ENCODE peak calls at places on chromosomes 1 and 21, in six cellular contexts. One of them, this sample, is unnamed. For H3K36me3 and H3K9me3, the result is how much of the 10 kb centered on the place peaks cover.

GRCh38 chr21:36688324-36688723 is 10.6 kb upstream of the SIM2 start:
- DNase-seq in SJSA1: no peak
- DNase-seq in astrocyte: no peak
- DNase-seq in tibial nerve: no peak
- DNase-seq in adrenal gland: no peak
- DNase-seq in H1: no peak
- DNase-seq in this sample: no peak

GRCh38 chr1:184745929-184746583 is 8.6 kb downstream of the EDEM3 start:
- DNase-seq in SJSA1: no peak
- DNase-seq in astrocyte: no peak
- DNase-seq in tibial nerve: no peak
- DNase-seq in adrenal gland: no peak
- DNase-seq in H1: no peak
- DNase-seq in this sample: no peak

GRCh38 chr1:53016705-53017104 is 45.3 kb upstream of the PODN start:
- DNase-seq in SJSA1: no peak
- DNase-seq in astrocyte: no peak
- DNase-seq in tibial nerve: no peak
- DNase-seq in adrenal gland: no peak
- DNase-seq in H1: no peak
- DNase-seq in this sample: no peak

GRCh38 chr1:53401815-53402745 is 57.1 kb upstream of the DMRTB1 start:
- DNase-seq in SJSA1: no peak
- DNase-seq in astrocyte: no peak
- DNase-seq in tibial nerve: no peak
- DNase-seq in adrenal gland: no peak
- DNase-seq in H1: no peak
- DNase-seq in this sample: no peak

GRCh38 chr1:12810691-12811408 is 19.7 kb downstream of the PRAMEF1 start:
- DNase-seq in SJSA1: no peak
- DNase-seq in astrocyte: peak
- DNase-seq in tibial nerve: no peak
- DNase-seq in adrenal gland: no peak
- DNase-seq in H1: no peak
- DNase-seq in this sample: peak

GRCh38 chr1:115056395-115056798 is 26.8 kb downstream of the TSHB start:
- DNase-seq in SJSA1: peak
- DNase-seq in astrocyte: peak
- DNase-seq in tibial nerve: no peak
- DNase-seq in adrenal gland: no peak
- DNase-seq in H1: no peak
- DNase-seq in this sample: no peak

GRCh38 chr1:179305450-179305849 is 11.9 kb downstream of the SOAT1 start:
- DNase-seq in SJSA1: no peak
- DNase-seq in astrocyte: no peak
- DNase-seq in tibial nerve: no peak
- DNase-seq in adrenal gland: no peak
- DNase-seq in H1: no peak
- DNase-seq in this sample: no peak

GRCh38 chr1:94801919-94802546 is 18.1 kb upstream of the SLC44A3 start:
- DNase-seq in SJSA1: peak
- DNase-seq in astrocyte: peak
- DNase-seq in tibial nerve: no peak
- DNase-seq in adrenal gland: peak
- DNase-seq in H1: no peak
- DNase-seq in this sample: no peak

GRCh38 chr1:182842265-182842664 is 3.1 kb downstream of the DHX9 start:
- DNase-seq in SJSA1: no peak
- DNase-seq in astrocyte: no peak
- DNase-seq in tibial nerve: no peak
- DNase-seq in adrenal gland: no peak
- DNase-seq in H1: no peak
- DNase-seq in this sample: no peak

DNA sequence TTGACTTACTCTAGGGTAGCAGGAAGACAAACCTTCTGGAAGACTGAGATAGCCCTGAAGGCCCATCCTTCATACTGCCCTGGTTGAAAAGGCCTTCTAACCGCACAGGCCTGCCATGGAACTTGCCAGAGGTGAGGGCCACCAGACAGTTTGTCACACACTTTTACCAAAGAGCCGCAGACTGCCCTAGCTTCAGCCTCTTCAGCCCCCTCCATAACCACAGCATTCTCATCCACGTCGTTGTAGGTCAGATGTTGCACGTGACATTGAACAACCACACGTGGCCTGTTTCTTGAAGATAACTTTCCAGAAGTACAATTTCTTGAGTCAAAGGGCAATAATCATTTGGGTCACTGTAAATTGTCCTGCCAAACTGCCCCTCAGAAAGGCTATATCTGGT is 18.9 kb downstream of the ZNF362 start:
- DNase-seq in SJSA1: no peak
- DNase-seq in astrocyte: no peak
- DNase-seq in tibial nerve: no peak
- DNase-seq in adrenal gland: no peak
- DNase-seq in H1: no peak
- DNase-seq in this sample: no peak
- H3K36me3 ChIP-seq in SJSA1: half or more
- H3K36me3 ChIP-seq in astrocyte: under half
- H3K36me3 ChIP-seq in tibial nerve: half or more
- H3K36me3 ChIP-seq in adrenal gland: under half
- H3K36me3 ChIP-seq in H1: under half
- H3K36me3 ChIP-seq in this sample: under half

GRCh38 chr1:89213347-89213746 is 14.6 kb upstream of the GBP4 start:
- DNase-seq in SJSA1: no peak
- DNase-seq in astrocyte: no peak
- DNase-seq in tibial nerve: no peak
- DNase-seq in adrenal gland: no peak
- DNase-seq in H1: no peak
- DNase-seq in this sample: no peak
- H3K9me3 ChIP-seq in SJSA1: under half
- H3K9me3 ChIP-seq in astrocyte: under half
- H3K9me3 ChIP-seq in tibial nerve: under half
- H3K9me3 ChIP-seq in adrenal gland: under half
- H3K9me3 ChIP-seq in H1: under half
- H3K9me3 ChIP-seq in this sample: under half

GRCh38 chr1:200896571-200897187 is 2.0 kb downstream of the INAVA start:
- DNase-seq in SJSA1: peak
- DNase-seq in astrocyte: peak
- DNase-seq in tibial nerve: no peak
- DNase-seq in adrenal gland: no peak
- DNase-seq in H1: no peak
- DNase-seq in this sample: no peak

GRCh38 chr1:200897188-200897710 is 2.5 kb downstream of the INAVA start:
- DNase-seq in SJSA1: no peak
- DNase-seq in astrocyte: no peak
- DNase-seq in tibial nerve: no peak
- DNase-seq in adrenal gland: no peak
- DNase-seq in H1: no peak
- DNase-seq in this sample: no peak

GRCh38 chr1:200895801-200896570 is 1.3 kb downstream of the INAVA start:
- DNase-seq in SJSA1: no peak
- DNase-seq in astrocyte: no peak
- DNase-seq in tibial nerve: no peak
- DNase-seq in adrenal gland: no peak
- DNase-seq in H1: no peak
- DNase-seq in this sample: no peak

GRCh38 chr1:200894712-200895447 is at the start of gene INAVA:
- DNase-seq in SJSA1: no peak
- DNase-seq in astrocyte: no peak
- DNase-seq in tibial nerve: no peak
- DNase-seq in adrenal gland: no peak
- DNase-seq in H1: no peak
- DNase-seq in this sample: no peak

GRCh38 chr1:200895448-200895799 is 724 bp downstream of the INAVA start:
- DNase-seq in SJSA1: no peak
- DNase-seq in astrocyte: no peak
- DNase-seq in tibial nerve: no peak
- DNase-seq in adrenal gland: no peak
- DNase-seq in H1: no peak
- DNase-seq in this sample: no peak
- H3K4me3 ChIP-seq in SJSA1: no peak
- H3K4me3 ChIP-seq in astrocyte: no peak
- H3K4me3 ChIP-seq in tibial nerve: no peak
- H3K4me3 ChIP-seq in adrenal gland: no peak
- H3K4me3 ChIP-seq in H1: no peak
- H3K4me3 ChIP-seq in this sample: no peak

DNA sequence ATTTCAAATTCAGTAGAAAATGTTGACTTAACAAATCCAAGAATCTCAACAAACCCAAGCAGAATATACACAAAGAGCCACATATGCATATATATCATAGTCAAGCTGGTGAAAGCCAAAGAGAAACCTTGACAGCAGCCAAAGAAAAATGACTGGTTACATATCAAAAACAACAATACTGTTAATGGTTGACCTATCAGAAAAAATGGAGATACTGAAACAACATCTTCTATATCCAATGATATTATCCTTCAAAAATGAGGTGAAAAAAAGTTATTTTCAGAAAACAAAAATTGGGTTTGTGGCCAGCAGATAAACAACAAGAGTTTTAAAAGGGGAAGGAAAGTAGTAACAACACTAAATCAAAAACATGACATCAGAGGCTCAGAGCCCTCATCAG is 26.3 kb downstream of the ZNF644 start:
- DNase-seq in SJSA1: no peak
- DNase-seq in astrocyte: no peak
- DNase-seq in tibial nerve: no peak
- DNase-seq in adrenal gland: no peak
- DNase-seq in H1: no peak
- DNase-seq in this sample: no peak
- H3K36me3 ChIP-seq in SJSA1: under half
- H3K36me3 ChIP-seq in astrocyte: under half
- H3K36me3 ChIP-seq in tibial nerve: under half
- H3K36me3 ChIP-seq in adrenal gland: under half
- H3K36me3 ChIP-seq in H1: under half
- H3K36me3 ChIP-seq in this sample: half or more

DNA sequence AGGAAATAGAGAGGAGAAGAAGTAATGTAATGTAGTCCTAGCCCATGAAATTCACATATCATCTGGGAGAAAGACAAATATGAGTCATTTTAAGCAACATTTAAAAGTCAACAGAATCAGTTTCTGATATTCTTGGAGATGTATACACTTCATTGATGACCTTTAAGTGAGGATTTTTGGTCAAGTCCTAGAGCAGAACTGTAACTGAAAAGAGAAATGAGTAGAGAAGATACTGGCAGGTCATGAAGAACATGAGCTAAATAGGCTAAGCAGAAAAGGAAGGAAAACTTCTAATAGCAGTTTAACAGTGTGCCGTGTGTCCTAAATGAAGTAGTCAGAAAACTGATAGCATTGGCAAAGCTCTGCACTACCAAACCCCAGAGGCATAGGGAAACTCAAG is 4.6 kb downstream of the ZFP69B start:
- DNase-seq in SJSA1: no peak
- DNase-seq in astrocyte: no peak
- DNase-seq in tibial nerve: no peak
- DNase-seq in adrenal gland: no peak
- DNase-seq in H1: no peak
- DNase-seq in this sample: no peak
- H3K9me3 ChIP-seq in SJSA1: under half
- H3K9me3 ChIP-seq in astrocyte: under half
- H3K9me3 ChIP-seq in tibial nerve: under half
- H3K9me3 ChIP-seq in adrenal gland: under half
- H3K9me3 ChIP-seq in H1: under half
- H3K9me3 ChIP-seq in this sample: under half

DNA sequence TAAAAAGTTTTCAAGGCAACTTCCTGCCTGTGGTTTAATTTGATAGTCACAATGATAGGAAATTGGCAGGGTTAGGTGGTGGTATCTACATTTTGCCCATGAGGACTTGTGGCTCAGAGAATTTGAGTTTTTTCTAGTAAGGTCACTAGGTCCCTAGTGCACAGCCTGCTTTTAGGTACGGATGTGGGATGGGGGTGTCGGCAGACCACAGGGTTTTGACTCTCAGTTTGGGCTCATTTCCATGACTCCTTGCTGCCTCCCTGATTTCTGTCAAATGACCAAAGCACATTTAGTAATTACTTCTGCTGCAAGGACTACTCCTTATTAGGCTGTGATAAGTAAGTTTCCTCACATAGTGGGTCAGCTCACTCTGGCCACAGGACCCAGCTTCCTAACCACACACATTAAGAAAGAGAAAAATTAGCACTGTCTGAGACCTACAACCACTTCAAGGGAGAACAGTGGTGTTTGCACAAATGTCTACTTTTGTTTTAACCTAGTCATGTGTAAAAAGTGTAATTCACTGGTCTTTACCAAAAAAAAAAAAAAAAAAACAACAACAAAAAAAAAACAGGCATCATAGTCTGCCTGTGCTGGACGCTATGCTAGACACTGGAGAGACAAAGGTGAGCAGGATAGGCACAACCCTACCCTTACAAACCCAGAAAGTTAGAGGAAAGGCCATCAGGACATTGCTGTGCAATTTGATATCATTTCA is 43.7 kb downstream of the MRPL39 start:
- DNase-seq in SJSA1: no peak
- DNase-seq in astrocyte: peak
- DNase-seq in tibial nerve: no peak
- DNase-seq in adrenal gland: no peak
- DNase-seq in H1: no peak
- DNase-seq in this sample: no peak
- H3K4me3 ChIP-seq in SJSA1: peak
- H3K4me3 ChIP-seq in astrocyte: peak
- H3K4me3 ChIP-seq in tibial nerve: no peak
- H3K4me3 ChIP-seq in adrenal gland: no peak
- H3K4me3 ChIP-seq in H1: no peak
- H3K4me3 ChIP-seq in this sample: peak

DNA sequence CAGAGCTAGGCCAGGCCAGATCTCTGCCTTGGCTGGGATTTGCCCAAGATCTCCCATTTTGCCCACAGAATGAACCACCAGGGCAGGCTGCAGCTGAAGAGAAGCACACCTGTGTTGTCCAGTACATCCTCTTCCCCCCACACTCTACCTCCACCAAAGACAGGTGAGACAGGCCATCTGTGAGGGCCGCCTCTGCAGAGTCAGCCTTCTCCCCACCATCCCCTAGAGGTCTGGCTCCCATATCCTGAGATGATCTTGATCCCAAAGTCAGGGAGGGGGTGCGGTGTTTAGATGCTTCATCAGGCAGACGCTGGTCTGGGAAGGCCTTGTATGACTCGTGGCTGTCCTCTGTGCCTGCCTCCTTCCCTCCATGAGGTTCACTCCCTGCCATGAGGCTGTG is 28.7 kb downstream of the HYI start:
- DNase-seq in SJSA1: no peak
- DNase-seq in astrocyte: no peak
- DNase-seq in tibial nerve: no peak
- DNase-seq in adrenal gland: no peak
- DNase-seq in H1: no peak
- DNase-seq in this sample: no peak
- H3K36me3 ChIP-seq in SJSA1: half or more
- H3K36me3 ChIP-seq in astrocyte: half or more
- H3K36me3 ChIP-seq in tibial nerve: half or more
- H3K36me3 ChIP-seq in adrenal gland: half or more
- H3K36me3 ChIP-seq in H1: under half
- H3K36me3 ChIP-seq in this sample: under half

DNA sequence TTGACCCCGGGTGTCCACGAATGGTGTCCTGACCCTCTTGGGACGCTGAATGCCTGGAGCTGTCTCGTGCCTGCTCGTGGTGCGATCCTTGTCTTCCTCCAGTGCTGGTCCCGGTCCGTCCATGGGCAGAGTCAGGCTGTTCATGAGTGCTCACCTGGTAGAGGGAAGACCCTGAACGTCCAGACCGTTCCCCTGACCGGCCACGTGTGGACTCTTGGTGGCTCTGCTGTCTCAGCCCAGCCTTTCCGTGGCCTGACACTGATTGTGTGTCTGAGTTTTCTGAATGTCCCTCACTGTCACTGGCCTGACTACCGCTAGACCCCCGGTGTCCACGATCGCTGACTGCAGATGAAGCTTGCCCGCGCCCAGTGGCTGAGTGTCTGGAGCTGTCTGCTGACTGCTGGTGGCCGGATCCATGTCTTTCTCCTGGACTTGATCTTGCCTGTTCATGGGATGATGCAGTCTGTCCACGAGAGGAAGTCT is 11.7 kb downstream of the FLG start:
- DNase-seq in SJSA1: no peak
- DNase-seq in astrocyte: no peak
- DNase-seq in tibial nerve: no peak
- DNase-seq in adrenal gland: no peak
- DNase-seq in H1: no peak
- DNase-seq in this sample: no peak
- H3K9me3 ChIP-seq in SJSA1: under half
- H3K9me3 ChIP-seq in astrocyte: under half
- H3K9me3 ChIP-seq in tibial nerve: under half
- H3K9me3 ChIP-seq in adrenal gland: under half
- H3K9me3 ChIP-seq in H1: half or more
- H3K9me3 ChIP-seq in this sample: under half